ENCODE peak calls at places on chromosome 12, in six cellular contexts. G is uterus, A is adipocyte, O is cardiac fibroblast, R is esophagus squamous epithelium, V is pancreas. U is an unnamed sample.

GRCh38 chr12:237026-237815 is 23.3 kb upstream of the SLC6A12 start:
- DNase-seq in G (no peak), A (no peak), O (no peak), R (no peak), V (no peak), U (no peak)

GRCh38 chr12:53213348-53213747 is 6.3 kb upstream of the ITGB7 start:
- DNase-seq in G (peak; percentile 84), A (peak; percentile 87), O (peak; percentile 82), R (no peak), V (peak; percentile 67), U (peak; percentile 68)

GRCh38 chr12:13208533-13209278 is 12.2 kb downstream of the EMP1 start:
- DNase-seq in G (no peak), A (peak; percentile 56), O (peak; percentile 69), R (no peak), V (no peak), U (no peak)

GRCh38 chr12:24560192-24560591 is 388.7 kb downstream of the BCAT1 start:
- DNase-seq in G (no peak), A (no peak), O (peak; percentile 1), R (no peak), V (no peak), U (no peak)

GRCh38 chr12:50825372-50825838 is 17.3 kb upstream of the TMPRSS12 start:
- DNase-seq in G (no peak), A (peak; percentile 95), O (peak; percentile 89), R (no peak), V (peak; percentile 17), U (no peak)

GRCh38 chr12:64457036-64457435 is 5.1 kb downstream of the TBK1 start:
- DNase-seq in G (no peak), A (no peak), O (peak; percentile 26), R (no peak), V (no peak), U (no peak)

GRCh38 chr12:124824195-124824594 is 39.5 kb downstream of the SCARB1 start:
- DNase-seq in G (no peak), A (no peak), O (no peak), R (no peak), V (no peak), U (no peak)

GRCh38 chr12:76028649-76029277 is 2.8 kb downstream of the PHLDA1 start:
- DNase-seq in G (no peak), A (peak; percentile 40), O (peak; percentile 45), R (no peak), V (no peak), U (no peak)

GRCh38 chr12:112182499-112182898 is 57.1 kb downstream of the TRAFD1 start:
- DNase-seq in G (no peak), A (no peak), O (peak; percentile 62), R (no peak), V (no peak), U (no peak)

GRCh38 chr12:8687846-8688601 is 9.8 kb upstream of the RIMKLB start:
- DNase-seq in G (peak; percentile 87), A (peak; percentile 85), O (peak; percentile 95), R (no peak), V (no peak), U (peak; percentile 59)
- H3K4me3 ChIP-seq in G (no peak overlapping the region), A (peak overlapping the region; percentile 54), O (no peak overlapping the region), R (no peak overlapping the region), V (no peak overlapping the region), U (no peak overlapping the region)

GRCh38 chr12:6643569-6644256 is 3.5 kb downstream of the ACRBP start:
- DNase-seq in G (no peak), A (no peak), O (no peak), R (no peak), V (no peak), U (no peak)
- H3K4me3 ChIP-seq in G (no peak overlapping the region), A (no peak overlapping the region), O (no peak overlapping the region), R (no peak overlapping the region), V (no peak overlapping the region), U (no peak overlapping the region)

GRCh38 chr12:121799842-121800693 is 3.7 kb upstream of the SETD1B start:
- DNase-seq in G (peak; percentile 94), A (peak; percentile 92), O (peak; percentile 93), R (peak; percentile 52), V (peak; percentile 86), U (peak; percentile 96)

GRCh38 chr12:121796855-121797751 is 3.6 kb upstream of the RHOF start:
- DNase-seq in G (peak; percentile 91), A (peak; percentile 93), O (peak; percentile 90), R (no peak), V (peak; percentile 97), U (peak; percentile 72)

GRCh38 chr12:121797937-121798801 is 4.7 kb upstream of the RHOF start:
- DNase-seq in G (peak; percentile 71), A (peak; percentile 54), O (peak; percentile 48), R (no peak), V (peak; percentile 68), U (peak; percentile 69)

GRCh38 chr12:121799175-121799841 is 4.5 kb upstream of the SETD1B start:
- DNase-seq in G (peak; percentile 81), A (peak; percentile 76), O (peak; percentile 83), R (no peak), V (no peak), U (peak; percentile 69)

GRCh38 chr12:121798807-121799174 is 5.0 kb upstream of the SETD1B start:
- DNase-seq in G (peak; percentile 24), A (peak; percentile 26), O (no peak), R (no peak), V (no peak), U (no peak)
- H3K4me3 ChIP-seq in G (peak overlapping the region; percentile 79), A (peak overlapping the region; percentile 92), O (peak overlapping the region; percentile 69), R (peak overlapping the region; percentile 75), V (peak overlapping the region; percentile 65), U (no peak overlapping the region)

GRCh38 chr12:26097046-26097878 is 27.6 kb downstream of the BHLHE41 start:
- DNase-seq in G (peak; percentile 74), A (peak; percentile 92), O (peak; percentile 83), R (no peak), V (peak; percentile 56), U (peak; percentile 61)
- H3K4me3 ChIP-seq in G (no peak overlapping the region), A (peak overlapping the region; percentile 53), O (no peak overlapping the region), R (no peak overlapping the region), V (no peak overlapping the region), U (no peak overlapping the region)

U was measured in MG63.